ENCODE peak calls at places on chromosome 9, in eight cellular contexts. A is CMK; G is stimulated activated naive CD8-positive, alpha-beta T cell treated with anti-CD3 and anti-CD28 coated beads, Interleukin-15, amount 100 ng/mL, for 72 hours; C is AG10803; P is neural crest cell; D is substantia nigra; J is HEK293T; T is brain microvascular endothelial cell. B is an unnamed sample.

GRCh38 chr9:975740-976257 is 656 bp upstream of the DMRT3 start:
- DNase-seq in A (no peak), G (no peak), C (no peak), P (no peak), D (no peak), J (no peak), T (no peak), B (no peak)

GRCh38 chr9:72443855-72444254 is 77.6 kb upstream of the TMC1 start:
- DNase-seq in A (no peak), G (peak; percentile 49), C (no peak), P (no peak), D (no peak), J (no peak), T (no peak), B (no peak)

GRCh38 chr9:113523421-113524141 is 60.1 kb downstream of the RGS3 start:
- DNase-seq in A (peak; percentile 45), G (peak; percentile 66), C (no peak), P (no peak), D (no peak), J (no peak), T (peak; percentile 25), B (no peak)

GRCh38 chr9:88551546-88552137 is 16.7 kb downstream of the NXNL2 start:
- DNase-seq in A (no peak), G (no peak), C (no peak), P (no peak), D (no peak), J (no peak), T (no peak), B (no peak)

GRCh38 chr9:89361031-89361430 is 42.7 kb downstream of the SECISBP2 start:
- DNase-seq in A (no peak), G (no peak), C (no peak), P (no peak), D (no peak), J (no peak), T (no peak), B (no peak)

GRCh38 chr9:109161471-109161870 is 5.6 kb downstream of the FRRS1L start:
- DNase-seq in A (no peak), G (no peak), C (no peak), P (no peak), D (no peak), J (no peak), T (no peak), B (no peak)

GRCh38 chr9:121751686-121752445 is 100.4 kb downstream of the DAB2IP start:
- DNase-seq in A (no peak), G (no peak), C (peak; percentile 43), P (no peak), D (no peak), J (no peak), T (no peak), B (no peak)

GRCh38 chr9:125429476-125430160 is 168.0 kb downstream of the GAPVD1 start:
- DNase-seq in A (no peak), G (no peak), C (no peak), P (no peak), D (no peak), J (no peak), T (no peak), B (no peak)

GRCh38 chr9:96203867-96204412 is 98.0 kb downstream of the HSD17B3 start:
- DNase-seq in A (no peak), G (no peak), C (peak; percentile 53), P (no peak), D (no peak), J (no peak), T (no peak), B (no peak)